ENCODE peak calls at places on chromosomes 1 and 21, in four cellular contexts. W, P, I and V are unnamed samples.

GRCh38 chr1:15020943-15021745 is 132.4 kb upstream of the TMEM51 start:
- DNase-seq in P (no peak), I (peak; percentile 43), W (no peak), V (no peak)

GRCh38 chr1:113534130-113534817 is 144.0 kb downstream of the MAGI3 start:
- DNase-seq in W (peak; percentile 15), P (peak; percentile 84), I (no peak), V (no peak)

GRCh38 chr1:1290238-1290731 is 10.0 kb downstream of the SCNN1D start:
- DNase-seq in W (peak; percentile 39), I (peak; percentile 68), P (no peak), V (no peak)

GRCh38 chr1:12741946-12742345 is 4.1 kb upstream of the CFAP107 start:
- DNase-seq in I (no peak), P (no peak), W (no peak), V (no peak)

GRCh38 chr1:27526569-27527222 is 36.7 kb upstream of the WASF2 start:
- DNase-seq in P (peak; percentile 21), W (no peak), I (no peak), V (no peak)

GRCh38 chr21:37700641-37701202 is 215.5 kb downstream of the KCNJ6 start:
- DNase-seq in W (peak; percentile 86), I (no peak), P (peak; percentile 84), V (no peak)

GRCh38 chr1:231387770-231388669 is 34.1 kb downstream of the EGLN1 start:
- DNase-seq in W (peak; percentile 24), P (peak; percentile 27), I (no peak), V (no peak)

GRCh38 chr1:12619396-12620141 is 1.6 kb upstream of the DHRS3 start:
- DNase-seq in W (peak; percentile 90), I (peak; percentile 87), P (peak; percentile 87), V (no peak)

GRCh38 chr1:93442276-93442675 is 5.6 kb upstream of the FNBP1L start:
- DNase-seq in I (no peak), W (no peak), P (no peak), V (peak; percentile 52)

GRCh38 chr1:53502641-53503432 is 43.6 kb downstream of the DMRTB1 start:
- DNase-seq in I (peak; percentile 7), P (no peak), W (no peak), V (no peak)

GRCh38 chr1:202058001-202058908 is 47.9 kb downstream of the ELF3 start:
- DNase-seq in I (no peak), P (peak; percentile 35), W (peak; percentile 23), V (no peak)

GRCh38 chr1:110477445-110477957 is 26.6 kb downstream of the PROK1 start:
- DNase-seq in P (no peak), W (no peak), I (no peak), V (no peak)

GRCh38 chr1:58783090-58783992 is 506 bp downstream of the JUN start:
- DNase-seq in I (peak; percentile 66), W (peak; percentile 64), P (peak; percentile 52), V (no peak)

GRCh38 chr1:246788895-246789338 is 64.7 kb downstream of the SCCPDH start:
- DNase-seq in P (no peak), W (peak; percentile 49), I (no peak), V (no peak)

GRCh38 chr1:182249201-182249676 is 142.4 kb downstream of the GLUL start:
- DNase-seq in I (no peak), P (no peak), W (no peak), V (no peak)

GRCh38 chr1:245715970-245716369 is 561.2 kb downstream of the KIF26B start:
- DNase-seq in I (no peak), W (peak; percentile 74), P (peak; percentile 85), V (peak; percentile 79)

GRCh38 chr1:46724991-46725735 is 6.2 kb upstream of the EFCAB14 start:
- DNase-seq in I (peak; percentile 22), W (peak; percentile 88), P (peak; percentile 85), V (peak; percentile 22)

GRCh38 chr1:155006601-155007101 is 4.0 kb downstream of the ZBTB7B start:
- DNase-seq in I (no peak), W (peak; percentile 28), P (no peak), V (no peak)

GRCh38 chr1:202349263-202349928 is 897 bp downstream of the PPP1R12B start:
- DNase-seq in P (peak; percentile 78), W (peak; percentile 75), I (no peak), V (no peak)

GRCh38 chr21:14466715-14467114 is 79.4 kb downstream of the SAMSN1 start:
- DNase-seq in I (no peak), W (no peak), P (no peak), V (no peak)

GRCh38 chr1:15328785-15329480 is 80.8 kb upstream of the EFHD2 start:
- DNase-seq in P (peak; percentile 64), I (peak; percentile 64), W (peak; percentile 78), V (no peak)

GRCh38 chr1:6961289-6961688 is 176.0 kb downstream of the CAMTA1 start:
- DNase-seq in P (no peak), I (no peak), W (no peak), V (no peak)

GRCh38 chr1:227395391-227396028 is 77.2 kb upstream of the CDC42BPA start:
- DNase-seq in I (no peak), P (no peak), W (no peak), V (no peak)

GRCh38 chr1:19363526-19364152 is 51.5 kb downstream of the SLC66A1 start:
- DNase-seq in P (no peak), I (no peak), W (no peak), V (no peak)

GRCh38 chr1:245961137-245961540 is 545.9 kb downstream of the SMYD3 start:
- DNase-seq in P (peak; percentile 44), W (peak; percentile 53), I (no peak), V (no peak)

GRCh38 chr1:89598450-89599331 is 34.2 kb upstream of the LRRC8C start:
- DNase-seq in I (no peak), W (peak; percentile 57), P (peak; percentile 39), V (no peak)
- H3K4me3 ChIP-seq in I (no peak overlapping the region), W (no peak overlapping the region), P (no peak overlapping the region), V (no peak overlapping the region)

DNA sequence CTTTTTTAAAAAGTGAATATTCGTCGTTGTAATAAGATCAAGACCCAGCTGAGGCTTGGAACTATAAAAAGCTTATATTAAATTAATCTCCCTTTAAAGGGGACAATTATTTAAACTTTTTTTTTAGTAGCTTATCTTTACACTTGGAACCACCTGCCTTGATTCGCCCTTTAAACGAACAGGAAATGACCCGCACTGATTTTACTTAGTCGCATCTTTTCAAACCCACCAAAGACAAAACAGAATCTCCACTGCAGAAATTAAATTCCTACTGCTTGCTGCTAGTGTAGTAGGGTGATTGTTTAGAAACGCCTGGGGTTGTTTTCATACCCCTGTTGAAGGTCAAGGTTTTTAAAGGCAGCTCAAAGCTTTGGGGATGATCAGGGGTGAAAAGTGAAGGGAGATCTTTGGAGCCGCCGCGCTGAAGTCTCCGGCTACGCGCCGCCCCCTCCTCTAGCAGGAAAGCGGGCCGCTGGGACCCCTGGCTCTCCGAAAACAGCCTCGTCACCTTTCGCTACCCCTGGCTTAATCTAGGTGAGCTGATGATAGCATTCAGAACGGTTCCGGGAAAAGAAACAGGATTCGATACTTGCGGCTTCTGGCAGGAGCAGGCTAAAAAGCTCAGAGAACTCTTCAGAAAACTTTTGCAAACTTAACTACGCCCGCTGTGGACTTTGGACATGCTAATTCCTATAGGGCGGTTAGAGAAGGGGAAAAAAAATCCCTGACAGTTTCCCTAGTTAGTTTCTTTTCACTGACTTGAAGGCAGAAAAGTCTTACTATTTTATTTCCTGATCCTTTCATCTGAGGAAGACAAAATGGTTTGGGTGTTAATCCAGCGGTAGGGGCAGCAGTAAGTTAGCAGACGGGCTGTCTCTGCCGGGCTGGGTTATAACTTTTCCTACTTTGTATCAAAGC is 163.2 kb downstream of the RUNX1 start:
- DNase-seq in I (no peak), W (peak; percentile 46), P (no peak), V (no peak)
- H3K27me3 ChIP-seq in I (peaks cover 70% of the 10 kb centered on the region), W (no peaks in the 10 kb centered on the region), P (no peaks in the 10 kb centered on the region), V (no peaks in the 10 kb centered on the region)

GRCh38 chr1:116754203-116754977 is at the start of gene CD2:
- DNase-seq in I (no peak), P (no peak), W (no peak), V (no peak)
- TF ChIP-seq CTCF in I (no peak), P (no peak), W (no peak), V (no peak)

GRCh38 chr1:71365451-71365850 is 284.6 kb upstream of the ZRANB2 start:
- DNase-seq in W (peak; percentile 43), I (no peak), P (peak; percentile 26), V (no peak)
- H3K4me3 ChIP-seq in W (peak overlapping the region; percentile 56), I (no peak overlapping the region), P (peak overlapping the region; percentile 47), V (no peak overlapping the region)

GRCh38 chr1:2999571-2999970 is 21.7 kb upstream of the ACTRT2 start:
- DNase-seq in W (no peak), P (no peak), I (no peak), V (no peak)
- H3K27me3 ChIP-seq in W (no peaks in the 10 kb centered on the region), P (no peaks in the 10 kb centered on the region), I (peaks cover 52% of the 10 kb centered on the region), V (no peaks in the 10 kb centered on the region)

DNA sequence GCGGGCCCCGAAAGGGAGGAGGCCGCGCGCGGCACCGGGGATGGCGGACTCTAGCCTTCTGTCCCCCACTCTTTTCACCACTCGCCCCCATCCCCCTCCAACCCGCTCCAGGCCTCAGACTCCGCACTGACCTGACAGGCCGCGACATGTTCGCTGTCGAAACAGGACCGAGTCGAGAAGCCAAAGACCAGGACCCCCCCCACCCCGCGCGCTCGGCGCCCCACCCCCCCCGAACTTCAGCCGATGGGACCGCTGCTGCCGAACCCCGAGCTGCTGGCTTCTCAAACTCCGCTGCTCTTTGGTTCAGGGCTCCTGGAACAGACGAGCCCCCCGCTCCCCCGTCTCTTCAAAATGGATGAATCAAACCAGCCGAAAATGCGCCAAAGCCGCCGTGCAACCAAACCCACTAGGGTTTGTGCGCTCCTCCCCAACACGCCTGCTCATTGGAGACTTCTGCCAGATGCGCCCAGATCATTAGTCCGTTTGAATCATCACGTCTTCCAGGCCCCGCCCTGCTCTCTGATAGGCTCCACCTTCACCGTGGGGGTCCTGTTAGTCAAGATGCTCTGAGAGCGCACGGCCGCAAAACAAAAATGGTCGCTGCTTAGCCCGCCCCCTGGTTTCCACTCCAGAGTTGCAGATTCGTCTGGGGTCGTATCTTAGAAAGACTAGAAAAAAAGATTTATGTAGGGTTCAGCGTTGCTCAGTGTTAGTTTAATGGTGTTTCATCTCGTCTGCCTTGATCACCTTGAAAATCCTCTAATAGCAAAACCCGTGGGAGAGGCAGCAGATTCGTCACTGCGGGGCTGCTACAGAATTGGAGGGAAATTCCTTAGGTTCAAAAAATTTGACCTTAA is at the start of gene NUCKS1:
- DNase-seq in W (peak; percentile 100), P (peak; percentile 100), I (peak; percentile 96), V (peak; percentile 92)
- TF ChIP-seq CTCF in W (peak; percentile 18), P (no peak), I (peak; percentile 54), V (peak; percentile 27)